ENCODE peak calls at places on chromosome 11, in four cellular contexts. W is fibroblast of pulmonary artery, J is OCI-LY7, O is cardiac fibroblast. A is an unnamed sample.

GRCh38 chr11:75583710-75584658 is 21.9 kb downstream of the SERPINH1 start:
- DNase-seq in J (no peak), W (peak; percentile 62), O (peak; percentile 79), A (peak; percentile 76)

GRCh38 chr11:34525887-34526657 is 12.5 kb upstream of the ELF5 start:
- DNase-seq in O (no peak), J (no peak), W (no peak), A (no peak)

GRCh38 chr11:62044639-62045121 is 77.2 kb upstream of the FTH1 start:
- DNase-seq in O (no peak), J (no peak), W (no peak), A (no peak)

GRCh38 chr11:111585371-111585770 is 16.9 kb upstream of the SIK2 start:
- DNase-seq in J (no peak), W (peak; percentile 69), O (peak; percentile 70), A (peak; percentile 60)

GRCh38 chr11:69052343-69053168 is 3.8 kb downstream of the TPCN2 start:
- DNase-seq in W (no peak), J (peak; percentile 87), O (no peak), A (no peak)

GRCh38 chr11:72720047-72720446 is 32.2 kb downstream of the ARAP1 start:
- DNase-seq in J (no peak), W (no peak), O (no peak), A (no peak)

GRCh38 chr11:4559527-4560440 is 14.8 kb downstream of the OR52M1 start:
- DNase-seq in J (no peak), O (no peak), W (no peak), A (no peak)

GRCh38 chr11:113241190-113242051 is 73.0 kb upstream of the TTC12 start:
- DNase-seq in W (no peak), O (no peak), J (no peak), A (peak; percentile 7)

GRCh38 chr11:59172345-59173079 is 580 bp downstream of the DTX4 start:
- DNase-seq in W (no peak), O (no peak), J (peak; percentile 66), A (no peak)

GRCh38 chr11:61140416-61140815 is 20.8 kb downstream of the VPS37C start:
- DNase-seq in O (no peak), W (no peak), J (no peak), A (no peak)

GRCh38 chr11:122668562-122669090 is 13.1 kb downstream of the UBASH3B start:
- DNase-seq in O (peak; percentile 34), W (peak; percentile 62), J (peak; percentile 87), A (peak; percentile 64)

GRCh38 chr11:105903113-105903512 is 118.9 kb downstream of the MSANTD4 start:
- DNase-seq in O (no peak), J (no peak), W (no peak), A (no peak)

GRCh38 chr11:111001091-111001430 is 244.5 kb upstream of the POU2AF2 start:
- DNase-seq in W (no peak), J (no peak), O (no peak), A (no peak)

GRCh38 chr11:100004541-100004940 is 682.5 kb upstream of the ARHGAP42 start:
- DNase-seq in O (peak; percentile 44), W (peak; percentile 25), J (no peak), A (no peak)

GRCh38 chr11:47234669-47235075 is 13.9 kb downstream of the ACP2 start:
- DNase-seq in W (peak; percentile 41), O (peak; percentile 48), J (no peak), A (no peak)

GRCh38 chr11:7020183-7020917 is at the start of the genes NLRP14 and ZNF214:
- DNase-seq in O (peak; percentile 96), W (peak; percentile 94), J (no peak), A (peak; percentile 92)

GRCh38 chr11:66546368-66546965 is at the start of gene ACTN3:
- DNase-seq in J (no peak), W (peak; percentile 19), O (peak; percentile 46), A (peak; percentile 6)

GRCh38 chr11:68664906-68665305 is 19.4 kb upstream of the GAL start:
- DNase-seq in J (no peak), W (no peak), O (no peak), A (no peak)

GRCh38 chr11:45901646-45902045 is 5.4 kb downstream of the FREY1 start:
- DNase-seq in J (no peak), W (no peak), O (no peak), A (no peak)

GRCh38 chr11:18271206-18271605 is 5.1 kb downstream of the SAA1 start:
- DNase-seq in W (no peak), J (no peak), O (no peak), A (no peak)
- H3K4me3 ChIP-seq in W (no peak overlapping the region), J (no peak overlapping the region), O (no peak overlapping the region), A (no peak overlapping the region)

GRCh38 chr11:116449522-116449921 is 323.3 kb downstream of the BUD13 start:
- DNase-seq in J (no peak), W (no peak), O (no peak), A (no peak)
- TF ChIP-seq CTCF in J (no peak), W (no peak), O (no peak), A (no peak)

GRCh38 chr11:57776101-57776511 is 14.5 kb downstream of the CTNND1 start:
- DNase-seq in O (peak; percentile 72), J (no peak), W (peak; percentile 67), A (peak; percentile 70)
- H3K4me3 ChIP-seq in O (no peak overlapping the region), J (no peak overlapping the region), W (peak overlapping the region; percentile 36), A (peak overlapping the region; percentile 31)

GRCh38 chr11:117629891-117630538 is 167.0 kb downstream of the DSCAML1 start:
- DNase-seq in O (no peak), W (no peak), J (no peak), A (no peak)
- TF ChIP-seq CTCF in O (no peak), W (no peak), J (no peak), A (no peak)

A was measured in fibroblast of the aortic adventitia.